ENCODE peak calls at places on chromosomes 12 and 14, in six cellular contexts. Z is stomach, O is ovary, I is heart left ventricle, T is psoas muscle, W is mammary epithelial cell. Y is an unnamed sample. For H3K4me1, the result is how much of the 10 kb centered on the place peaks cover.

GRCh38 chr12:95173392-95174251 is 43.6 kb downstream of the FGD6 start:
- DNase-seq in Z (peak), I (peak), W (peak), O (peak), T (peak), Y (peak)

GRCh38 chr12:4870423-4870822 is 39.3 kb upstream of the KCNA1 start:
- DNase-seq in I (no peak), W (no peak), O (no peak), T (no peak), Z (no peak), Y (no peak)

GRCh38 chr14:64266206-64266605 is 28.0 kb downstream of the ESR2 start:
- DNase-seq in O (no peak), W (peak), T (no peak), I (no peak), Z (no peak), Y (no peak)

GRCh38 chr12:716506-716905 is 35.9 kb upstream of the WNK1 start:
- DNase-seq in W (no peak), Z (no peak), I (peak), T (no peak), O (no peak), Y (no peak)

GRCh38 chr14:58898655-58899316 is 261.0 kb downstream of the DACT1 start:
- DNase-seq in Z (no peak), W (peak), I (no peak), T (no peak), O (no peak), Y (no peak)

GRCh38 chr14:36320210-36321003 is at the start of gene MBIP:
- DNase-seq in W (peak), T (peak), Z (peak), I (peak), O (peak), Y (peak)

GRCh38 chr14:25007832-25008231 is 42.1 kb downstream of the STXBP6 start:
- DNase-seq in I (no peak), T (no peak), W (no peak), O (no peak), Z (no peak), Y (no peak)

GRCh38 chr14:49940805-49941421 is 48.0 kb downstream of the ARF6 start:
- DNase-seq in T (no peak), I (no peak), W (no peak), Z (no peak), O (no peak), Y (no peak)

GRCh38 chr12:101696477-101697196 is 803 bp upstream of the CHPT1 start:
- DNase-seq in I (peak), W (no peak), O (no peak), Z (peak), T (peak), Y (peak)

GRCh38 chr12:101697930-101698781 is 716 bp downstream of the CHPT1 start:
- DNase-seq in T (peak), O (peak), I (peak), W (peak), Z (peak), Y (peak)

GRCh38 chr12:101700299-101700820 is 2.9 kb downstream of the CHPT1 start:
- DNase-seq in T (no peak), I (no peak), Z (no peak), W (no peak), O (no peak), Y (no peak)

GRCh38 chr12:101697197-101697929 is at the start of gene CHPT1:
- DNase-seq in W (peak), I (peak), O (peak), Z (peak), T (peak), Y (peak)

GRCh38 chr12:101698782-101699347 is 1.4 kb downstream of the CHPT1 start:
- DNase-seq in O (no peak), T (no peak), W (no peak), I (no peak), Z (no peak), Y (peak)
- TF ChIP-seq CTCF in O (no peak), T (no peak), W (no peak), I (no peak), Z (no peak), Y (no peak)

GRCh38 chr14:68269136-68269535 is 449.6 kb downstream of the RAD51B start:
- DNase-seq in Z (no peak), I (no peak), O (no peak), T (no peak), W (no peak), Y (no peak)

GRCh38 chr14:68268197-68268596 is 448.6 kb downstream of the RAD51B start:
- DNase-seq in I (no peak), T (no peak), Z (no peak), O (no peak), W (no peak), Y (no peak)

GRCh38 chr14:68271996-68272395 is 452.4 kb downstream of the RAD51B start:
- DNase-seq in T (no peak), I (no peak), Z (no peak), O (no peak), W (no peak), Y (no peak)

GRCh38 chr14:68268719-68269118 is 449.1 kb downstream of the RAD51B start:
- DNase-seq in I (no peak), T (no peak), W (no peak), Z (no peak), O (no peak), Y (no peak)

GRCh38 chr14:68270342-68270741 is 450.8 kb downstream of the RAD51B start:
- DNase-seq in T (no peak), Z (no peak), I (no peak), W (no peak), O (no peak), Y (no peak)
- H3K4me1 ChIP-seq in T (under half), Z (under half), I (half or more), W (under half), O (under half), Y (under half)

DNA sequence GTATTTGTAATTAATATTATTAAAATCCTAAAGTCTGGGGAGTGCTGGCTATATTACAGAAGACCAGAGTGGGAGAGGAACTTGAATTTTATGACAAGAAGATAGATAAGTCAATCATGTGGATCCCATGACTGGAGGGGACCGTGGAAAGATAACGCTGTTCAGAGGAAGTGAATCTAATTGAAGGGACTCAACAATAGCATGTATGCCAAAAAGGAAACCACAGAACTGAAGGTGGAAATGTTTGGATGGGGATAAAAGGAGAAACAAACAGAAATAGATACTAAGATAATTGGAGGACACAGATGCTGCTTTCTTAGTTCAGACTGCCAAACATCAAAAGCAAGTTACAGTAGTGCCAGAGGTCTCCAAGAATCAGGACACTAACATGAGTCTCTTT is 21.1 kb downstream of the OR6J1 start:
- DNase-seq in T (no peak), Z (no peak), W (no peak), O (no peak), I (no peak), Y (no peak)
- TF ChIP-seq CTCF in T (no peak), Z (no peak), W (no peak), O (no peak), I (no peak), Y (no peak)

DNA sequence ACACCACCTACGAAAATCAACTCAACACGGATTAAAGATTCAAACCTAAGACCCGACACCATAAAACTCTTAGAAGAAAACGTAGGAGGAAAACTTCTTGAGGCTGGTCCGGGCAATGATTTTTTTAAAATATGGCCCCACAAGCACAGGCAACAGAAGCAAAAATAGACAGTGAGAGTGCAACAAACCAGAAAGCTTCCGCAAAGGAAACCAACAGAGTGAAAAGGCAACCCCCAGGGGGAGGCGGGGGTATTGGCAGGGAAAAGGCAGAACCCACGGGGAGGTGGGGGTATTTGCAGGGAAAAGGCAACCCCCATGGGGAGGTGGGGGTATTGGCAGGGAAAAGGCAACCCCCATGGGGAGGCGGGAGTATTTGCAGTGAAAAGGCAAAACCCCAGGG is 20.5 kb upstream of the FBRSL1 start:
- DNase-seq in T (no peak), W (no peak), O (no peak), I (no peak), Z (no peak), Y (no peak)
- H3K4me1 ChIP-seq in T (under half), W (under half), O (under half), I (under half), Z (under half), Y (under half)

DNA sequence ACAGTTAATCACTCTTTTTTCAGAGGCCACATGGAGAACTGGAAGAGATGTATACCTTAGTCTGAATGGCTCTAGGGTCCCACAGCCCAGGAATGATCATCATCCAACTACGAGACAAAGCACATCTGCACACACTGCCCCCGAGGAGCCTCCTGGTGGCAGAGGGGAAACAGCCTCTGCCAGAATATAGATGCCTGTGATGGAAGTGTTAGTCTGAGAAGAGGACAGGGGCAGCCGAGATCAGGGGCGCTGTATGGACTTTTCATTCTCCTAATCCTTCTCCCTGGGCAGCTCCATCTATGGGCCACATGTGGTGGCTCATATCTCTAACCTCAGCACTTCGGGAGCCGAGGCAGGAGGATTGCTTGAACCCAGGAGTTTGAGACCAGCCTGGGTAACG is 82.8 kb upstream of the CAPRIN2 start:
- DNase-seq in I (no peak), W (no peak), O (no peak), T (no peak), Z (no peak), Y (no peak)
- TF ChIP-seq CTCF in I (no peak), W (no peak), O (no peak), T (no peak), Z (no peak), Y (no peak)

GRCh38 chr14:68281497-68281896 is 461.9 kb downstream of the RAD51B start:
- DNase-seq in I (no peak), Z (no peak), T (no peak), W (no peak), O (no peak), Y (no peak)

GRCh38 chr14:68278568-68279436 is 459.2 kb downstream of the RAD51B start:
- DNase-seq in I (no peak), O (no peak), Z (no peak), W (peak), T (no peak), Y (no peak)

GRCh38 chr14:68279437-68279720 is 459.8 kb downstream of the RAD51B start:
- DNase-seq in O (no peak), T (no peak), I (no peak), Z (no peak), W (no peak), Y (no peak)

GRCh38 chr14:68282479-68283377 is 463.1 kb downstream of the RAD51B start:
- DNase-seq in I (no peak), O (no peak), Z (no peak), W (no peak), T (no peak), Y (no peak)

DNA sequence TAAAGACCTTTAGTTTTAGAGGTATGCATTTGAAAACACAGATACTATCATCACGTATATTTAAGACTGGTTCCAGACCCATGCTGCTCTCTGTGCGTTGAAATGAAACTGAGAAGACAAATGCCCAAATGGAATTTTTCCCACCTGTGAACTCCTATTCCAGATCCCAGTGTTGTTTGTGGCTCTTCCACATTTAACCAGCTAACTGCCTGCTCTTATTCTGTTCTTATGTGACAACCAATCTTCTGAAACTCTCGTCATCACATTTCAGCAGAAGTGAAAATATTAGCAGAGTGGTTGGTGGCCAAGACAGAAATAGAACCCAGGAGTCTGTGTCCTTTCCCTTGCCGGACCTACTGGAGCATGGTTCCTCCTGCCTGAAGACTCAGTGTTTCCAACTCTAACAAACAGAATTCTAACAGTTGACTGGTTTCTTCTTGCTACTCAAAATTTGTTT is 460.2 kb downstream of the RAD51B start:
- DNase-seq in W (no peak), O (no peak), T (no peak), I (no peak), Z (no peak), Y (peak)
- H3K4me1 ChIP-seq in W (under half), O (under half), T (under half), I (under half), Z (under half), Y (under half)